ENCODE peak calls at places on chromosomes 11 and 22, in ten cellular contexts. V is mammary epithelial cell, R is body of pancreas, D is fibroblast of lung, C is tibial artery, N is lower lobe of right lung, J is colonic mucosa, P is upper lobe of right lung, L is brain microvascular endothelial cell, A is pancreas. G is an unnamed sample.

GRCh38 chr22:33678523-33678922 is 241.8 kb downstream of the LARGE1 start:
- DNase-seq in N (no peak), C (no peak), A (no peak), V (no peak), L (no peak), R (no peak), J (no peak), P (no peak), D (no peak), G (no peak)

GRCh38 chr11:134357545-134357839 is 25.7 kb downstream of the GLB1L2 start:
- DNase-seq in N (no peak), L (no peak), C (no peak), R (no peak), A (no peak), P (no peak), V (no peak), D (no peak), J (no peak), G (no peak)

GRCh38 chr22:17096095-17096494 is 11.3 kb downstream of the IL17RA start:
- DNase-seq in D (no peak), R (no peak), V (no peak), C (no peak), N (no peak), J (no peak), P (peak; percentile 7), L (no peak), A (no peak), G (no peak)

GRCh38 chr11:10564692-10565318 is 3.7 kb downstream of the LYVE1 start:
- DNase-seq in V (no peak), N (no peak), R (no peak), L (no peak), J (no peak), C (no peak), A (no peak), D (peak; percentile 48), P (no peak), G (no peak)

GRCh38 chr11:9594267-9595046 is 21.0 kb downstream of the WEE1 start:
- DNase-seq in A (no peak), R (no peak), V (no peak), J (no peak), D (no peak), C (no peak), N (no peak), P (no peak), L (no peak), G (no peak)

GRCh38 chr11:8062781-8063257 is 18.2 kb upstream of the TUB start:
- DNase-seq in N (no peak), L (no peak), V (no peak), A (no peak), J (peak; percentile 7), D (no peak), P (no peak), C (peak; percentile 21), R (no peak), G (no peak)

GRCh38 chr11:66339686-66340483 is 3.7 kb upstream of the RIN1 start:
- DNase-seq in N (peak; percentile 39), P (peak; percentile 48), R (no peak), J (no peak), L (no peak), D (no peak), A (peak; percentile 27), C (peak; percentile 13), V (no peak), G (no peak)

GRCh38 chr11:472272-472671 is 22.2 kb downstream of the PTDSS2 start:
- DNase-seq in A (peak; percentile 52), J (no peak), C (no peak), V (no peak), P (no peak), D (no peak), L (no peak), N (no peak), R (no peak), G (no peak)

GRCh38 chr11:46976182-46976854 is 39.8 kb downstream of the CSTPP1 start:
- DNase-seq in L (no peak), D (no peak), J (no peak), A (no peak), R (no peak), C (no peak), P (no peak), V (no peak), N (no peak), G (no peak)

GRCh38 chr11:128610765-128611617 is 23.6 kb upstream of the ETS1 start:
- DNase-seq in D (no peak), A (no peak), R (no peak), L (no peak), N (no peak), J (no peak), C (no peak), P (no peak), V (no peak), G (no peak)

GRCh38 chr22:17628304-17629166 is at the start of gene ATP6V1E1:
- DNase-seq in C (peak; percentile 97), P (peak; percentile 98), A (peak; percentile 96), V (peak; percentile 96), L (peak; percentile 97), D (peak; percentile 97), N (peak; percentile 96), R (peak; percentile 97), J (peak; percentile 99), G (peak; percentile 97)

GRCh38 chr11:132022718-132023117 is 652.3 kb downstream of the NTM start:
- DNase-seq in V (no peak), N (no peak), A (no peak), J (no peak), D (peak; percentile 53), R (no peak), P (no peak), L (no peak), C (no peak), G (peak; percentile 49)

GRCh38 chr11:128411812-128412211 is 175.5 kb downstream of the ETS1 start:
- DNase-seq in J (no peak), N (no peak), R (no peak), P (no peak), L (no peak), V (no peak), C (no peak), A (no peak), D (no peak), G (no peak)

GRCh38 chr11:121194731-121195596 is 93.9 kb downstream of the TECTA start:
- DNase-seq in V (peak; percentile 41), N (no peak), R (peak; percentile 42), P (no peak), J (peak; percentile 62), A (no peak), L (peak; percentile 63), D (peak; percentile 73), C (peak; percentile 41), G (peak; percentile 65)

GRCh38 chr22:35839811-35840739 is 122.4 kb downstream of the APOL5 start:
- DNase-seq in C (peak; percentile 83), A (peak; percentile 87), V (peak; percentile 98), N (peak; percentile 84), P (peak; percentile 91), D (peak; percentile 98), J (peak; percentile 90), L (peak; percentile 95), R (peak; percentile 79), G (peak; percentile 97)

GRCh38 chr11:44426958-44427357 is 117.0 kb upstream of the ALX4 start:
- DNase-seq in P (no peak), R (no peak), V (no peak), L (no peak), C (no peak), D (no peak), N (no peak), A (no peak), J (no peak), G (no peak)

DNA sequence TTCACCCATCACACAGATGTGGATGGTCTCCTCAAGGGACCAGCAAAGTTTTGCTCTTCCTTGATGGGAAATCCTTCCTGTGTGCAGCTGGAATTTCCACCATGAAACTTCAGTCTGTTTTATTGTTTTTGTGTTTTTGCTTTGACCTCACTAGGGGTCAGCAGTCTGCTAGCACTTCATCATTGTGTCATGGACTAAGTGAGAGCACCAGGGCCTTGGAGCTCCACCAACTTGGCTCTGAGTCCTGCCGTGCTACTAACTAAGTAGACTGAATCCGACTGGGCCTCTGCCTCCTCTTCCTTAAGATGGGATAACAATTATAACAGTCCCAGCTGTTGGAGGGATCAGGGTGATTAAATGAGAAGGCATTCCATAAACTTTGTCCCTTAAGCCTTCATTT is 305.8 kb upstream of the NCAM1 start:
- DNase-seq in N (peak; percentile 56), R (peak; percentile 14), P (no peak), D (peak; percentile 77), L (peak; percentile 18), C (peak; percentile 77), V (no peak), A (no peak), J (peak; percentile 49), G (peak; percentile 62)
- TF ChIP-seq CTCF in N (no peak), R (no peak), P (no peak), D (no peak), L (no peak), C (no peak), V (no peak), A (no peak), J (no peak), G (no peak)

GRCh38 chr11:62132689-62133293 is 9.0 kb downstream of the INCENP start:
- DNase-seq in V (no peak), P (no peak), N (no peak), R (no peak), D (no peak), L (no peak), C (peak; percentile 3), A (no peak), J (no peak), G (no peak)
- H3K4me3 ChIP-seq in V (no peak overlapping the region), P (no peak overlapping the region), N (no peak overlapping the region), R (no peak overlapping the region), D (no peak overlapping the region), L (no peak overlapping the region), C (no peak overlapping the region), A (no peak overlapping the region), J (no peak overlapping the region), G (no peak overlapping the region)

GRCh38 chr11:69894126-69895047 is 75.2 kb upstream of the FGF3 start:
- DNase-seq in V (peak; percentile 17), L (no peak), P (peak; percentile 60), D (no peak), J (no peak), N (peak; percentile 20), R (no peak), C (no peak), A (peak; percentile 47), G (no peak)
- TF ChIP-seq CTCF in V (no peak), L (no peak), P (no peak), D (no peak), J (no peak), N (no peak), R (no peak), C (no peak), A (no peak), G (no peak)

GRCh38 chr22:47022075-47022473 is 259.6 kb downstream of the TBC1D22A start:
- DNase-seq in R (no peak), D (no peak), L (no peak), V (no peak), J (no peak), C (no peak), P (peak; percentile 20), N (no peak), A (no peak), G (no peak)
- H3K4me3 ChIP-seq in R (no peak overlapping the region), D (no peak overlapping the region), L (no peak overlapping the region), V (no peak overlapping the region), J (no peak overlapping the region), C (no peak overlapping the region), P (no peak overlapping the region), N (no peak overlapping the region), A (no peak overlapping the region), G (no peak overlapping the region)

GRCh38 chr22:19799322-19800190 is 39.0 kb downstream of the TBX1 start:
- DNase-seq in A (peak; percentile 24), P (no peak), D (peak; percentile 80), R (no peak), V (no peak), N (peak; percentile 41), J (no peak), C (peak; percentile 54), L (peak; percentile 74), G (peak; percentile 94)
- TF ChIP-seq CTCF in A (no peak), P (no peak), D (no peak), R (no peak), V (no peak), N (no peak), J (no peak), C (no peak), L (peak; percentile 40), G (no peak)

G was measured in astrocyte of the spinal cord.